ENCODE peak calls at places on chromosomes 13 and 19, in six cellular contexts. One of them, this sample, is unnamed.

GRCh38 chr19:48874309-48875135 is 2.3 kb downstream of the PPP1R15A start:
- DNase-seq in GM12878: no peak
- DNase-seq in stimulated activated CD4-positive, alpha-beta T cell treated with anti-CD3 and anti-CD28 coated beads, Interleukin-4, amount 100 ng/mL, for 24 hours: peak; percentile 19
- DNase-seq in Daoy: peak; percentile 81
- DNase-seq in NCI-H510A treated with DMSO at 0.1 percent for 48 hours: no peak
- DNase-seq in nucleus accumbens: no peak
- DNase-seq in this sample: no peak

GRCh38 chr13:46389457-46389856 is 2.4 kb upstream of the RUBCNL start:
- DNase-seq in GM12878: no peak
- DNase-seq in stimulated activated CD4-positive, alpha-beta T cell treated with anti-CD3 and anti-CD28 coated beads, Interleukin-4, amount 100 ng/mL, for 24 hours: no peak
- DNase-seq in Daoy: no peak
- DNase-seq in NCI-H510A treated with DMSO at 0.1 percent for 48 hours: no peak
- DNase-seq in nucleus accumbens: no peak
- DNase-seq in this sample: no peak

GRCh38 chr19:7925171-7925837 is 631 bp downstream of the CTXN1 start:
- DNase-seq in GM12878: no peak
- DNase-seq in stimulated activated CD4-positive, alpha-beta T cell treated with anti-CD3 and anti-CD28 coated beads, Interleukin-4, amount 100 ng/mL, for 24 hours: peak; percentile 79
- DNase-seq in Daoy: peak; percentile 91
- DNase-seq in NCI-H510A treated with DMSO at 0.1 percent for 48 hours: peak; percentile 55
- DNase-seq in nucleus accumbens: no peak
- DNase-seq in this sample: peak; percentile 41

GRCh38 chr19:4521170-4521887 is 3.0 kb upstream of the PLIN4 start:
- DNase-seq in GM12878: no peak
- DNase-seq in stimulated activated CD4-positive, alpha-beta T cell treated with anti-CD3 and anti-CD28 coated beads, Interleukin-4, amount 100 ng/mL, for 24 hours: no peak
- DNase-seq in Daoy: peak; percentile 39
- DNase-seq in NCI-H510A treated with DMSO at 0.1 percent for 48 hours: no peak
- DNase-seq in nucleus accumbens: no peak
- DNase-seq in this sample: no peak

GRCh38 chr13:60852886-60853285 is 455.9 kb downstream of the TDRD3 start:
- DNase-seq in GM12878: no peak
- DNase-seq in stimulated activated CD4-positive, alpha-beta T cell treated with anti-CD3 and anti-CD28 coated beads, Interleukin-4, amount 100 ng/mL, for 24 hours: no peak
- DNase-seq in Daoy: no peak
- DNase-seq in NCI-H510A treated with DMSO at 0.1 percent for 48 hours: no peak
- DNase-seq in nucleus accumbens: no peak
- DNase-seq in this sample: no peak

GRCh38 chr13:30376426-30377311 is 45.6 kb upstream of the UBE2L5 start:
- DNase-seq in GM12878: peak; percentile 49
- DNase-seq in stimulated activated CD4-positive, alpha-beta T cell treated with anti-CD3 and anti-CD28 coated beads, Interleukin-4, amount 100 ng/mL, for 24 hours: peak; percentile 64
- DNase-seq in Daoy: no peak
- DNase-seq in NCI-H510A treated with DMSO at 0.1 percent for 48 hours: peak; percentile 17
- DNase-seq in nucleus accumbens: no peak
- DNase-seq in this sample: no peak

GRCh38 chr19:53586277-53586691 is 45.5 kb upstream of the DPRX start:
- DNase-seq in GM12878: no peak
- DNase-seq in stimulated activated CD4-positive, alpha-beta T cell treated with anti-CD3 and anti-CD28 coated beads, Interleukin-4, amount 100 ng/mL, for 24 hours: no peak
- DNase-seq in Daoy: no peak
- DNase-seq in NCI-H510A treated with DMSO at 0.1 percent for 48 hours: no peak
- DNase-seq in nucleus accumbens: no peak
- DNase-seq in this sample: no peak

GRCh38 chr13:59747529-59747928 is 416.2 kb downstream of the DIAPH3 start:
- DNase-seq in GM12878: no peak
- DNase-seq in stimulated activated CD4-positive, alpha-beta T cell treated with anti-CD3 and anti-CD28 coated beads, Interleukin-4, amount 100 ng/mL, for 24 hours: no peak
- DNase-seq in Daoy: no peak
- DNase-seq in NCI-H510A treated with DMSO at 0.1 percent for 48 hours: no peak
- DNase-seq in nucleus accumbens: no peak
- DNase-seq in this sample: no peak

GRCh38 chr19:53868091-53868891 is 608 bp downstream of the MYADM start:
- DNase-seq in GM12878: no peak
- DNase-seq in stimulated activated CD4-positive, alpha-beta T cell treated with anti-CD3 and anti-CD28 coated beads, Interleukin-4, amount 100 ng/mL, for 24 hours: peak; percentile 30
- DNase-seq in Daoy: peak; percentile 79
- DNase-seq in NCI-H510A treated with DMSO at 0.1 percent for 48 hours: no peak
- DNase-seq in nucleus accumbens: no peak
- DNase-seq in this sample: no peak

GRCh38 chr13:39531646-39532045 is 71.3 kb downstream of the LHFPL6 start:
- DNase-seq in GM12878: no peak
- DNase-seq in stimulated activated CD4-positive, alpha-beta T cell treated with anti-CD3 and anti-CD28 coated beads, Interleukin-4, amount 100 ng/mL, for 24 hours: no peak
- DNase-seq in Daoy: peak; percentile 3
- DNase-seq in NCI-H510A treated with DMSO at 0.1 percent for 48 hours: no peak
- DNase-seq in nucleus accumbens: no peak
- DNase-seq in this sample: no peak

GRCh38 chr19:811007-811434 is 10.7 kb downstream of the PLPPR3 start:
- DNase-seq in GM12878: no peak
- DNase-seq in stimulated activated CD4-positive, alpha-beta T cell treated with anti-CD3 and anti-CD28 coated beads, Interleukin-4, amount 100 ng/mL, for 24 hours: no peak
- DNase-seq in Daoy: no peak
- DNase-seq in NCI-H510A treated with DMSO at 0.1 percent for 48 hours: no peak
- DNase-seq in nucleus accumbens: no peak
- DNase-seq in this sample: no peak

GRCh38 chr19:37989855-37990254 is 82.8 kb downstream of the SIPA1L3 start:
- DNase-seq in GM12878: no peak
- DNase-seq in stimulated activated CD4-positive, alpha-beta T cell treated with anti-CD3 and anti-CD28 coated beads, Interleukin-4, amount 100 ng/mL, for 24 hours: no peak
- DNase-seq in Daoy: no peak
- DNase-seq in NCI-H510A treated with DMSO at 0.1 percent for 48 hours: no peak
- DNase-seq in nucleus accumbens: no peak
- DNase-seq in this sample: no peak

GRCh38 chr19:35054626-35055025 is 13.1 kb downstream of the HPN start:
- DNase-seq in GM12878: no peak
- DNase-seq in stimulated activated CD4-positive, alpha-beta T cell treated with anti-CD3 and anti-CD28 coated beads, Interleukin-4, amount 100 ng/mL, for 24 hours: no peak
- DNase-seq in Daoy: no peak
- DNase-seq in NCI-H510A treated with DMSO at 0.1 percent for 48 hours: no peak
- DNase-seq in nucleus accumbens: no peak
- DNase-seq in this sample: no peak

GRCh38 chr13:29362849-29363604 is 232.5 kb downstream of the SLC7A1 start:
- DNase-seq in GM12878: peak; percentile 13
- DNase-seq in stimulated activated CD4-positive, alpha-beta T cell treated with anti-CD3 and anti-CD28 coated beads, Interleukin-4, amount 100 ng/mL, for 24 hours: peak; percentile 33
- DNase-seq in Daoy: peak; percentile 28
- DNase-seq in NCI-H510A treated with DMSO at 0.1 percent for 48 hours: peak; percentile 65
- DNase-seq in nucleus accumbens: no peak
- DNase-seq in this sample: peak; percentile 47

GRCh38 chr19:23909222-23909621 is 5.5 kb upstream of the ZNF726 start:
- DNase-seq in GM12878: no peak
- DNase-seq in stimulated activated CD4-positive, alpha-beta T cell treated with anti-CD3 and anti-CD28 coated beads, Interleukin-4, amount 100 ng/mL, for 24 hours: no peak
- DNase-seq in Daoy: no peak
- DNase-seq in NCI-H510A treated with DMSO at 0.1 percent for 48 hours: no peak
- DNase-seq in nucleus accumbens: no peak
- DNase-seq in this sample: no peak

GRCh38 chr13:49731766-49732165 is 40.5 kb upstream of the EBPL start:
- DNase-seq in GM12878: no peak
- DNase-seq in stimulated activated CD4-positive, alpha-beta T cell treated with anti-CD3 and anti-CD28 coated beads, Interleukin-4, amount 100 ng/mL, for 24 hours: no peak
- DNase-seq in Daoy: no peak
- DNase-seq in NCI-H510A treated with DMSO at 0.1 percent for 48 hours: no peak
- DNase-seq in nucleus accumbens: no peak
- DNase-seq in this sample: no peak

GRCh38 chr13:38265135-38265497 is 84.5 kb upstream of the UFM1 start:
- DNase-seq in GM12878: no peak
- DNase-seq in stimulated activated CD4-positive, alpha-beta T cell treated with anti-CD3 and anti-CD28 coated beads, Interleukin-4, amount 100 ng/mL, for 24 hours: no peak
- DNase-seq in Daoy: no peak
- DNase-seq in NCI-H510A treated with DMSO at 0.1 percent for 48 hours: no peak
- DNase-seq in nucleus accumbens: no peak
- DNase-seq in this sample: no peak

GRCh38 chr13:33536639-33537425 is 251.3 kb upstream of the STARD13 start:
- DNase-seq in GM12878: no peak
- DNase-seq in stimulated activated CD4-positive, alpha-beta T cell treated with anti-CD3 and anti-CD28 coated beads, Interleukin-4, amount 100 ng/mL, for 24 hours: no peak
- DNase-seq in Daoy: no peak
- DNase-seq in NCI-H510A treated with DMSO at 0.1 percent for 48 hours: no peak
- DNase-seq in nucleus accumbens: no peak
- DNase-seq in this sample: no peak

GRCh38 chr13:34035178-34035577 is 217.2 kb downstream of the RFC3 start:
- DNase-seq in GM12878: no peak
- DNase-seq in stimulated activated CD4-positive, alpha-beta T cell treated with anti-CD3 and anti-CD28 coated beads, Interleukin-4, amount 100 ng/mL, for 24 hours: no peak
- DNase-seq in Daoy: no peak
- DNase-seq in NCI-H510A treated with DMSO at 0.1 percent for 48 hours: no peak
- DNase-seq in nucleus accumbens: no peak
- DNase-seq in this sample: no peak

GRCh38 chr13:101455863-101456262 is 3.4 kb downstream of the ITGBL1 start:
- DNase-seq in GM12878: no peak
- DNase-seq in stimulated activated CD4-positive, alpha-beta T cell treated with anti-CD3 and anti-CD28 coated beads, Interleukin-4, amount 100 ng/mL, for 24 hours: no peak
- DNase-seq in Daoy: peak; percentile 65
- DNase-seq in NCI-H510A treated with DMSO at 0.1 percent for 48 hours: no peak
- DNase-seq in nucleus accumbens: no peak
- DNase-seq in this sample: no peak

GRCh38 chr13:107348931-107349330 is 781.0 kb upstream of the ARGLU1 start:
- DNase-seq in GM12878: no peak
- DNase-seq in stimulated activated CD4-positive, alpha-beta T cell treated with anti-CD3 and anti-CD28 coated beads, Interleukin-4, amount 100 ng/mL, for 24 hours: no peak
- DNase-seq in Daoy: peak; percentile 20
- DNase-seq in NCI-H510A treated with DMSO at 0.1 percent for 48 hours: no peak
- DNase-seq in nucleus accumbens: no peak
- DNase-seq in this sample: no peak

GRCh38 chr13:98900442-98900841 is 77.4 kb downstream of the DOCK9 start:
- DNase-seq in GM12878: no peak
- DNase-seq in stimulated activated CD4-positive, alpha-beta T cell treated with anti-CD3 and anti-CD28 coated beads, Interleukin-4, amount 100 ng/mL, for 24 hours: no peak
- DNase-seq in Daoy: no peak
- DNase-seq in NCI-H510A treated with DMSO at 0.1 percent for 48 hours: no peak
- DNase-seq in nucleus accumbens: no peak
- DNase-seq in this sample: no peak

GRCh38 chr19:4709440-4710280 is 14.0 kb downstream of the DPP9 start:
- DNase-seq in GM12878: no peak
- DNase-seq in stimulated activated CD4-positive, alpha-beta T cell treated with anti-CD3 and anti-CD28 coated beads, Interleukin-4, amount 100 ng/mL, for 24 hours: no peak
- DNase-seq in Daoy: no peak
- DNase-seq in NCI-H510A treated with DMSO at 0.1 percent for 48 hours: no peak
- DNase-seq in nucleus accumbens: no peak
- DNase-seq in this sample: no peak

GRCh38 chr13:76289558-76289957 is 596.6 kb downstream of the KCTD12 start:
- DNase-seq in GM12878: no peak
- DNase-seq in stimulated activated CD4-positive, alpha-beta T cell treated with anti-CD3 and anti-CD28 coated beads, Interleukin-4, amount 100 ng/mL, for 24 hours: no peak
- DNase-seq in Daoy: no peak
- DNase-seq in NCI-H510A treated with DMSO at 0.1 percent for 48 hours: no peak
- DNase-seq in nucleus accumbens: no peak
- DNase-seq in this sample: no peak

GRCh38 chr19:17755977-17756670 is 4.8 kb downstream of the FCHO1 start:
- DNase-seq in GM12878: peak; percentile 37
- DNase-seq in stimulated activated CD4-positive, alpha-beta T cell treated with anti-CD3 and anti-CD28 coated beads, Interleukin-4, amount 100 ng/mL, for 24 hours: peak; percentile 25
- DNase-seq in Daoy: peak; percentile 57
- DNase-seq in NCI-H510A treated with DMSO at 0.1 percent for 48 hours: peak; percentile 30
- DNase-seq in nucleus accumbens: peak; percentile 52
- DNase-seq in this sample: peak; percentile 65